ENCODE peak calls at places on chromosome 22, in five cellular contexts. S is heart right ventricle, K is heart left ventricle, L is HCT116, Y is tibial artery. V is an unnamed sample. For H3K4me1 and H3K36me3, the result is how much of the 10 kb centered on the place peaks cover.

GRCh38 chr22:23281406-23282088 is 101.2 kb downstream of the BCR start:
- DNase-seq in L (peak), K (peak), Y (peak), S (peak), V (peak)

GRCh38 chr22:20249797-20250354 is 18.2 kb downstream of the RTN4R start:
- DNase-seq in S (no peak), K (no peak), Y (no peak), L (no peak), V (no peak)

GRCh38 chr22:41929158-41929896 is 2.7 kb upstream of the TNFRSF13C start:
- DNase-seq in Y (no peak), S (no peak), L (no peak), K (no peak), V (no peak)

GRCh38 chr22:21866821-21867527 is 471 bp downstream of the MAPK1 start:
- DNase-seq in S (peak), Y (peak), K (no peak), L (no peak), V (no peak)

GRCh38 chr22:44807915-44808690 is 55.7 kb downstream of the ARHGAP8 start:
- DNase-seq in S (no peak), K (no peak), Y (no peak), L (no peak), V (no peak)

GRCh38 chr22:37187552-37187890 is 526 bp downstream of the C1QTNF6 start:
- DNase-seq in K (no peak), Y (no peak), L (no peak), S (no peak), V (no peak)

GRCh38 chr22:35914665-35915476 is 113.8 kb downstream of the RBFOX2 start:
- DNase-seq in L (peak), Y (peak), S (peak), K (peak), V (no peak)

GRCh38 chr22:30116362-30117117 is 36.3 kb downstream of the HORMAD2 start:
- DNase-seq in K (no peak), S (no peak), L (no peak), Y (no peak), V (no peak)

GRCh38 chr22:42066133-42066761 is 4.4 kb downstream of the NAGA start:
- DNase-seq in K (no peak), Y (no peak), L (no peak), S (no peak), V (no peak)

GRCh38 chr22:45071618-45072017 is 61.8 kb upstream of the PHF21B start:
- DNase-seq in Y (no peak), L (no peak), S (no peak), K (no peak), V (no peak)

GRCh38 chr22:37569921-37570660 is 9.8 kb downstream of the LGALS2 start:
- DNase-seq in S (no peak), K (no peak), L (no peak), Y (no peak), V (no peak)

GRCh38 chr22:30312053-30312452 is 14.7 kb downstream of the TBC1D10A start:
- DNase-seq in Y (peak), L (peak), K (no peak), S (no peak), V (no peak)

GRCh38 chr22:43826142-43827093 is 14.3 kb upstream of the EFCAB6 start:
- DNase-seq in Y (peak), S (no peak), K (no peak), L (no peak), V (peak)

GRCh38 chr22:31227186-31227585 is 15.1 kb downstream of the LIMK2 start:
- DNase-seq in S (no peak), Y (no peak), L (no peak), K (no peak), V (no peak)

GRCh38 chr22:22021160-22021750 is 38.7 kb upstream of the TOP3B start:
- DNase-seq in S (no peak), K (no peak), Y (no peak), L (no peak), V (no peak)

GRCh38 chr22:35777335-35777975 is 59.8 kb downstream of the APOL5 start:
- DNase-seq in Y (no peak), S (no peak), L (no peak), K (no peak), V (no peak)

GRCh38 chr22:38246692-38247091 is 26.1 kb downstream of the TMEM184B start:
- DNase-seq in S (peak), K (peak), L (no peak), Y (peak), V (no peak)

GRCh38 chr22:20268350-20269012 is 363 bp upstream of the RTN4R start:
- DNase-seq in Y (no peak), L (peak), K (peak), S (peak), V (no peak)

GRCh38 chr22:36456459-36456835 is 25.0 kb downstream of the TXN2 start:
- DNase-seq in L (no peak), Y (no peak), K (no peak), S (no peak), V (no peak)

GRCh38 chr22:50176850-50177536 is 6.5 kb downstream of the PANX2 start:
- DNase-seq in S (no peak), L (no peak), Y (no peak), K (no peak), V (no peak)

GRCh38 chr22:42856179-42856864 is 751 bp downstream of the ARFGAP3 start:
- DNase-seq in S (peak), L (no peak), Y (peak), K (peak), V (peak)

GRCh38 chr22:29225422-29226090 is 19.9 kb downstream of the EMID1 start:
- DNase-seq in K (peak), Y (peak), S (peak), L (no peak), V (peak)

GRCh38 chr22:30890689-30891442 is 77.7 kb downstream of the MORC2 start:
- DNase-seq in S (peak), K (no peak), L (peak), Y (peak), V (no peak)

GRCh38 chr22:39920134-39920743 is 19.4 kb downstream of the GRAP2 start:
- DNase-seq in L (no peak), S (no peak), K (no peak), Y (no peak), V (no peak)
- H3K4me1 ChIP-seq in L (under half), S (under half), K (under half), Y (under half), V (under half)

GRCh38 chr22:17842386-17842785 is 68.1 kb upstream of the BID start:
- DNase-seq in Y (no peak), K (no peak), S (peak), L (no peak), V (no peak)
- H3K27ac ChIP-seq in Y (no peak), K (peak), S (no peak), L (no peak), V (no peak)

DNA sequence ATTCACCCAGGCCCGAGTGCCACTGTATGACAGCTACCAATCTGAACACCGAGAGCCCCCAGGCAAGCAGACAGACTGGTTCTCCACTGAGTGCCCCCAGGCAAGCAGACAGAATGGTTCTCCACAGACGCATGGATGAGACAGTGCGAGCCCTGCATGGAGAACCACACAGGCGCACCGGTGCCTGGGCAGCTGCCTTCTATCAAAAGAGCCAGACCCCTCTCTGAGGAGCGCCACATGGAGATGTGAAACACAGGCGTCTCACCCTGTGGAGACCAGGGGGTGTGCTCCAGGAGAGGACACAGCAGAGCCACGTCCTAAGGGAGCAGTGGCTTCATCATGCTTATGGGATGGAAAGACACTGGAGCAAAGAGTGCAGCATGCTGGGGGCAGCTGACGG is 94.5 kb upstream of the BID start:
- DNase-seq in L (no peak), Y (no peak), S (no peak), K (no peak), V (no peak)
- H3K36me3 ChIP-seq in L (under half), Y (half or more), S (under half), K (half or more), V (half or more)

GRCh38 chr22:27966168-27967064 is 47.4 kb upstream of the PITPNB start:
- DNase-seq in L (no peak), Y (no peak), K (no peak), S (no peak), V (no peak)
- H3K4me1 ChIP-seq in L (under half), Y (under half), K (under half), S (under half), V (under half)

DNA sequence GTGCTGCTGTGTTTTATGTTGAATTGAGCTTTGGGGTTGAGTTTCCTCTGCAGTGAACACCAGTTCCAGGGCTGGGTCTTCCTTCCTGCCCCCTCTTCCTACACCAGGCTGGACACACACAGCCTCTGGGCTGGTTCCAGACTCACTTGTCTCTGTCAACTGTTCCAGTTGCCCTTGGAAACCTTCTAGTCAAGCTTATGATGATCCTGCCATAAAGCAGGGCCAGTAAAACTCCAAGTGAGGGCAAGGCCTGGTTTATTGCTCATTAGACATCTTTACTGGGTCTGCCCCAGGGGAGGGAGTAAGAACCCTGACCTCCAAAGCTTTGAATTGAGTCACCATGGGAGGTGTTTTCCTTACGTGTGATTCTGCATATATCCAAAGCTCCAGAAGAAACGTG is 61.1 kb downstream of the KIAA1671 start:
- DNase-seq in Y (no peak), L (no peak), K (peak), S (peak), V (no peak)
- H3K27ac ChIP-seq in Y (no peak), L (no peak), K (peak), S (peak), V (no peak)

GRCh38 chr22:46655861-46656608 is 35.8 kb downstream of the GRAMD4 start:
- DNase-seq in L (no peak), S (no peak), Y (no peak), K (no peak), V (no peak)

GRCh38 chr22:46654927-46655595 is 34.9 kb downstream of the GRAMD4 start:
- DNase-seq in K (no peak), Y (no peak), S (no peak), L (no peak), V (no peak)

GRCh38 chr22:46657996-46658947 is 38.1 kb downstream of the GRAMD4 start:
- DNase-seq in L (no peak), Y (no peak), K (no peak), S (no peak), V (no peak)

GRCh38 chr22:46657655-46657953 is 37.4 kb downstream of the GRAMD4 start:
- DNase-seq in Y (no peak), L (no peak), S (no peak), K (no peak), V (no peak)

GRCh38 chr22:46656856-46657654 is 36.9 kb downstream of the GRAMD4 start:
- DNase-seq in K (no peak), Y (no peak), L (no peak), S (no peak), V (no peak)
- H3K36me3 ChIP-seq in K (under half), Y (under half), L (under half), S (under half), V (under half)